ENCODE peak calls at places on chromosomes 2 and 18, in five cellular contexts. B, M, E, H and C are unnamed samples.

GRCh38 chr2:175049671-175050070 is 44.5 kb upstream of the CHN1 start:
- DNase-seq in H (no peak), E (no peak), M (no peak), B (no peak), C (no peak)

GRCh38 chr2:102636283-102636907 is 17.0 kb downstream of the SLC9A2 start:
- DNase-seq in H (no peak), E (no peak), B (peak; percentile 84), M (no peak), C (no peak)

GRCh38 chr18:37244618-37245017 is 321.0 kb downstream of the CELF4 start:
- DNase-seq in B (no peak), H (no peak), M (no peak), E (no peak), C (no peak)

GRCh38 chr2:59182249-59182648 is 941.1 kb upstream of the FANCL start:
- DNase-seq in B (no peak), M (peak; percentile 22), E (no peak), H (no peak), C (no peak)

GRCh38 chr2:219173176-219173575 is 3.3 kb upstream of the SLC23A3 start:
- DNase-seq in M (no peak), E (no peak), H (no peak), B (no peak), C (no peak)

GRCh38 chr2:55482186-55482945 is 37.2 kb upstream of the CFAP36 start:
- DNase-seq in E (no peak), M (no peak), B (no peak), H (no peak), C (no peak)

GRCh38 chr2:179825494-179825893 is 35.9 kb downstream of the ZNF385B start:
- DNase-seq in E (no peak), B (no peak), H (no peak), M (no peak), C (no peak)

GRCh38 chr2:51028829-51029228 is 3.1 kb downstream of the NRXN1 start:
- DNase-seq in M (no peak), B (no peak), E (no peak), H (no peak), C (no peak)

GRCh38 chr18:37665346-37665745 is 99.7 kb upstream of the CELF4 start:
- DNase-seq in M (no peak), B (no peak), H (no peak), E (no peak), C (peak; percentile 19)

GRCh38 chr18:79483971-79484491 is 88.3 kb downstream of the NFATC1 start:
- DNase-seq in E (peak; percentile 56), B (no peak), M (no peak), H (no peak), C (no peak)

GRCh38 chr2:215314896-215315295 is 3.0 kb downstream of the ATIC start:
- DNase-seq in B (no peak), M (no peak), H (no peak), E (no peak), C (no peak)

GRCh38 chr2:136327162-136327852 is 209.4 kb upstream of the CXCR4 start:
- DNase-seq in M (no peak), B (peak; percentile 58), E (no peak), H (peak; percentile 71), C (no peak)

GRCh38 chr18:50183556-50183955 is 11.4 kb downstream of the MYO5B start:
- DNase-seq in E (no peak), H (no peak), M (peak; percentile 25), B (no peak), C (peak; percentile 37)

GRCh38 chr2:102664439-102665042 is 45.2 kb downstream of the SLC9A2 start:
- DNase-seq in E (no peak), M (peak; percentile 27), H (peak; percentile 25), B (peak; percentile 61), C (no peak)

GRCh38 chr2:186522538-186522937 is 36.5 kb downstream of the ZC3H15 start:
- DNase-seq in M (no peak), H (no peak), E (no peak), B (no peak), C (no peak)

GRCh38 chr18:54162431-54162830 is 62.0 kb downstream of the MBD2 start:
- DNase-seq in B (no peak), H (no peak), M (no peak), E (no peak), C (no peak)

GRCh38 chr2:36362291-36362690 is 6.7 kb downstream of the CRIM1 start:
- DNase-seq in H (no peak), B (no peak), M (no peak), E (no peak), C (no peak)

GRCh38 chr2:223012291-223012690 is 39.7 kb upstream of the KCNE4 start:
- DNase-seq in H (no peak), B (no peak), E (no peak), M (no peak), C (peak; percentile 12)

GRCh38 chr2:233940376-233941276 is 23.5 kb downstream of the TRPM8 start:
- DNase-seq in E (no peak), H (no peak), B (no peak), M (no peak), C (no peak)

GRCh38 chr2:223641062-223641461 is 38.9 kb upstream of the SCG2 start:
- DNase-seq in B (no peak), E (no peak), H (no peak), M (no peak), C (no peak)

GRCh38 chr2:38076710-38077430 is 919 bp upstream of the CYP1B1 start:
- DNase-seq in E (peak; percentile 88), H (no peak), B (peak; percentile 63), M (no peak), C (no peak)

GRCh38 chr2:38074047-38074774 is 1.7 kb downstream of the CYP1B1 start:
- DNase-seq in H (no peak), E (no peak), B (no peak), M (no peak), C (no peak)

GRCh38 chr2:38074775-38075435 is 1.0 kb downstream of the CYP1B1 start:
- DNase-seq in H (no peak), M (no peak), B (no peak), E (no peak), C (no peak)

GRCh38 chr2:38076250-38076709 is 329 bp upstream of the CYP1B1 start:
- DNase-seq in M (no peak), H (no peak), B (peak; percentile 64), E (peak; percentile 90), C (no peak)

DNA sequence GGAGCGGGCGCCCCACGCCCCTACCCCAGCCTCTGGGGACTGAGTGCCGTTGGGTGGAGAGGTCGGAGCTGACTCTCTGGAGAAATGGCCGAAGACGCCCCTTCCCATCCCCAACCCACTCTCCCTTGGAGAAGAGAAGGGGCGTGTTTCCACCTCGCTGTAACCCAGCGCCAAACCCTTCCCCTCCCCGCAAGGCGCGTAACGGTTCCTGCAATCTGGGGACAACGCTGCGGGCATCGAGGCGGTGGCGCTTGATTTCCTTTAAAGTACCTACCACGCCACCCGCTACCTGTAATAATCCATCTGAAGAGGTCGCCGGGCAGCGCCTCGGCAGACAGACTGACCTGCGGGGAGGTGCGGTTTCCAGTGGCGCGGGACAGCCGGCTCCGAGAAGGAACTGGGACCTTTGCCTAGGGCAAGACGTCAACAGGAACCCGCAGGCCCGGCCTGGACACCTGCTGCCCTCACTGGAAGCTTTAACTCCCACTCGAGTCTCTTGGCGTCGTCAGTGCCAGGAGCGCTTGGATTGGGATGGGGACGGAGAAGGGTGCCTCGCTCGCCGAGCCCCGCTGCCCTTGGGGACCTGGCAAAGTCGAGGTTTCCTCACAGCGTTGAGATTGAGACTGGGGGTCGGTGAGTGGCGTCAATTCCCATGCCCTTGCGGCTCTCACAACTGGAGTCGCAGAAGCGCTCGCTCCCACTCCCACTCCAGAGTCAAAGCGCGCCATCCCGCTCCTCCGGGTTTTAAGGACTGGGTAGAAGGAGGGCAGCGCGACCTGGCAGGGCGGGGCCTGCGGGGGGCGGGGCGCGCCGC is at the start of gene CYP1B1:
- DNase-seq in H (no peak), B (no peak), E (peak; percentile 75), M (no peak), C (no peak)
- TF ChIP-seq POLR2AphosphoS5 in H (peak; percentile 84), B (no peak), E (no peak), M (no peak), C (no peak)

DNA sequence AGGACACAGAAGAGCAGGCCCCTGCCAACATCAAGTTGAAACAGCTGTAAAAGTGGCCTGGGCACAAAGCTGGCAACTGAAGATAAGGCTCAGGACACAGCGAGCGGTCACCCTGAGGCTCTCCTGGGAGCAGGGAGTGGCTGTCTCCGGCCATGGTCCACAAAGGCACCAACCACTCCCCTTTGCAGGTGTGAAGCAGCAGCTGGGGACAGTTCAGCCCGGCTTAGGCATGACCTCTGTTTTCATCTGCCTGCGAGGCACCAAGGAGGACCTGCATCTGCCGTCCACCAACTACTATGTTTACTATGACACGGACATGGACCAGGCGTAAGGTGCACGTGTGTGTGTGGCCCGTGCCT is 12.9 kb downstream of the TGOLN2 start:
- DNase-seq in M (no peak), B (peak; percentile 27), H (no peak), E (peak; percentile 50), C (no peak)
- TF ChIP-seq POLR2A in M (no peak), B (no peak), H (no peak), E (no peak), C (no peak)

DNA sequence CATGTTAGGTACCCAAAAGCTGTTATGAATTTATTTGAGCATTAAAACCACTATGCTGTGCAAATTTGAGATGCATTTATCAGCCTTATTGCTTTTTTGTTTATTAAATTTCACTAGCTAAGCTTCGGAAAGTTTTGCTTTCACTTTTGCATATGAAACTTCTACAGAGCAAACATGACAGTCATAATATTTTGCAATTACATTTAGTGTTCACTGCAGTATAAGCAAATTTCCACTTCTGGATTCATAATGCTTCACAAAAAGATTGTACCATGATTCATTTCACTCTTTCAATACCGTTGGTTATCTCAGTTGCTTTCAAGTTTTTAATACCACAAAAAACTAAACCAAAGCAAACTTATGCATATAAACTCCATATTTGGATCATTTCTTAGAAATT is 228.7 kb upstream of the SLC8A1 start:
- DNase-seq in M (no peak), H (no peak), B (no peak), E (no peak), C (no peak)
- TF ChIP-seq POLR2AphosphoS5 in M (no peak), H (no peak), B (no peak), E (no peak), C (no peak)

GRCh38 chr2:88859461-88859860 is 168.0 kb downstream of the RPIA start:
- DNase-seq in M (no peak), H (no peak), B (no peak), E (no peak), C (no peak)

GRCh38 chr2:88857951-88858406 is 166.5 kb downstream of the RPIA start:
- DNase-seq in H (no peak), B (peak; percentile 39), M (no peak), E (no peak), C (no peak)

GRCh38 chr2:88857274-88857741 is 165.8 kb downstream of the RPIA start:
- DNase-seq in H (no peak), B (peak; percentile 66), M (peak; percentile 31), E (no peak), C (no peak)

GRCh38 chr2:88856409-88857135 is 165.1 kb downstream of the RPIA start:
- DNase-seq in H (no peak), M (no peak), E (no peak), B (no peak), C (no peak)

DNA sequence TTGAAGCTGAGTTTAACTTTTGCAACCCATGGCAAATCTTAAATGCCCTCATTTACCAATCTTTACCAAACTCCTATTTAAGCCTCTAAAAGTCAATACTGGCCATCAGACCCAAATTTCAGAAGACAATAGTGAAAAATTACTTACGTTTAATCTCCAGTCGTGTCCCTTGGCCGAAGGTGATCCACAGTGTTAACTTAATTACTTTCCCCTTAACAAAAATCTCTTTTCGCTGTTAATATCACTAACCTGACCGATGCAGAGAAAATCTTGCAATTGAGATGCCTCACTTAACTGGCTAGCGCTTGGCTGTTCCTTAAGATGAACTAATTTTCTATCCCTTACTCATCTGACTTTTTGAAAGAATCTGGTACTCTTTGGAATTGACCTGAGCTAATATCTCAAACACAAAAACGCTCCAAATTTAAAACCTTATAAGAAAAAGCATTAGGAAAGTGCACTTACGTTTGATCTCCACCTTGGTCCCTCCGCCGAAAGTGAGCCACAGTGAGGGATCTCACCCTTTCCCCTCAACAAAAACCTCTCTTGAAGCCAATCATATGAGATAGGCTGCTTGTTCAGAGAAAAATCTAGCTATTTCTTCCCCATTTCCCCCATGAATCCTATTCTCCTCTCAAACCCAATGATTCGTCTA is 169.1 kb downstream of the RPIA start:
- DNase-seq in E (no peak), M (no peak), H (no peak), B (no peak), C (no peak)
- TF ChIP-seq POLR2A in E (no peak), M (no peak), H (no peak), B (no peak), C (no peak)